ENCODE peak calls at places on chromosomes 3 and 15, in eight cellular contexts. Q is endothelial cell, M is adrenal gland, K is HepG2, S is amniotic stem cell, R is transverse colon, U is ELR, V is pancreas. N is an unnamed sample.

GRCh38 chr3:192772495-192772894 is 45.2 kb upstream of the FGF12 start:
- DNase-seq in K (peak; percentile 2), Q (peak; percentile 54), V (no peak), U (peak; percentile 62), R (no peak), M (peak; percentile 38), S (no peak), N (no peak)

GRCh38 chr15:74320358-74321247 is 46.8 kb downstream of the CYP11A1 start:
- DNase-seq in S (no peak), Q (peak; percentile 67), K (peak; percentile 43), U (peak; percentile 73), V (peak; percentile 51), R (peak; percentile 37), M (no peak), N (no peak)

GRCh38 chr3:129228891-129229585 is 20.4 kb upstream of the COPG1 start:
- DNase-seq in M (peak; percentile 42), S (peak; percentile 40), K (peak; percentile 77), V (no peak), U (peak; percentile 95), Q (peak; percentile 39), R (no peak), N (no peak)

GRCh38 chr3:30290479-30290878 is 315.9 kb upstream of the TGFBR2 start:
- DNase-seq in K (no peak), Q (no peak), S (no peak), M (no peak), R (no peak), U (no peak), V (peak; percentile 46), N (no peak)

GRCh38 chr15:31974855-31975421 is 55.4 kb upstream of the CHRNA7 start:
- DNase-seq in K (peak; percentile 25), V (no peak), Q (peak; percentile 73), M (peak; percentile 19), S (no peak), R (peak; percentile 47), U (peak; percentile 45), N (no peak)

GRCh38 chr15:98592136-98592535 is 56.2 kb upstream of the IGF1R start:
- DNase-seq in S (no peak), V (no peak), R (no peak), M (no peak), U (no peak), K (no peak), Q (no peak), N (no peak)

GRCh38 chr3:143507735-143508580 is 340.3 kb downstream of the SLC9A9 start:
- DNase-seq in Q (no peak), K (no peak), R (no peak), V (no peak), S (peak; percentile 36), U (peak; percentile 66), M (no peak), N (no peak)

GRCh38 chr3:4956743-4957142 is 22.5 kb upstream of the BHLHE40 start:
- DNase-seq in S (no peak), U (no peak), M (no peak), K (no peak), V (no peak), R (no peak), Q (no peak), N (no peak)

GRCh38 chr3:129278970-129279906 is 568 bp downstream of the HMCES start:
- DNase-seq in M (peak; percentile 53), R (peak; percentile 47), U (peak; percentile 81), V (peak; percentile 82), S (no peak), K (peak; percentile 67), Q (peak; percentile 56), N (peak; percentile 33)

GRCh38 chr3:136142592-136142991 is 53.5 kb downstream of the MSL2 start:
- DNase-seq in U (peak; percentile 94), V (no peak), Q (no peak), M (no peak), S (peak; percentile 51), R (no peak), K (peak; percentile 43), N (no peak)

GRCh38 chr3:147191795-147192385 is 214.5 kb downstream of the ZIC4 start:
- DNase-seq in V (no peak), R (peak; percentile 7), K (peak; percentile 64), S (peak; percentile 43), U (peak; percentile 82), Q (peak; percentile 72), M (peak; percentile 26), N (no peak)

GRCh38 chr15:90233701-90234518 is at the start of the genes CIB1 and GDPGP1:
- DNase-seq in S (peak; percentile 91), U (peak; percentile 96), R (peak; percentile 99), V (peak; percentile 99), M (peak; percentile 98), Q (peak; percentile 82), K (peak; percentile 88), N (peak; percentile 97)

GRCh38 chr15:39629376-39629775 is 48.5 kb downstream of the THBS1 start:
- DNase-seq in S (no peak), U (peak; percentile 87), M (no peak), V (no peak), K (no peak), R (peak; percentile 71), Q (no peak), N (no peak)

GRCh38 chr3:23671901-23672589 is 133.7 kb upstream of the UBE2E1 start:
- DNase-seq in U (no peak), K (no peak), V (no peak), S (no peak), Q (no peak), R (peak; percentile 79), M (peak; percentile 29), N (no peak)

GRCh38 chr15:71792521-71792920 is 17.8 kb upstream of the NR2E3 start:
- DNase-seq in K (no peak), M (no peak), Q (no peak), S (no peak), V (no peak), U (peak; percentile 89), R (no peak), N (no peak)

GRCh38 chr15:62847900-62848489 is 194.6 kb upstream of the TPM1 start:
- DNase-seq in V (no peak), R (peak; percentile 83), Q (peak; percentile 51), K (peak; percentile 44), U (peak; percentile 75), S (no peak), M (peak; percentile 75), N (peak; percentile 42)

GRCh38 chr3:126053949-126054569 is 29.9 kb downstream of the SLC41A3 start:
- DNase-seq in U (no peak), R (no peak), V (no peak), M (no peak), K (no peak), S (no peak), Q (no peak), N (no peak)

GRCh38 chr3:138046955-138047354 is 37.0 kb downstream of the CLDN18 start:
- DNase-seq in K (no peak), U (peak; percentile 6), M (no peak), S (no peak), R (no peak), Q (no peak), V (no peak), N (no peak)

GRCh38 chr3:158420654-158421396 is 150.2 kb upstream of the MLF1 start:
- DNase-seq in V (no peak), R (no peak), U (peak; percentile 67), Q (no peak), K (no peak), M (no peak), S (no peak), N (no peak)

GRCh38 chr3:10680796-10681195 is 135.2 kb upstream of the SLC6A11 start:
- DNase-seq in S (no peak), Q (no peak), M (no peak), U (no peak), V (no peak), R (no peak), K (no peak), N (no peak)

GRCh38 chr15:39908186-39908585 is 11.9 kb downstream of the GPR176 start:
- DNase-seq in M (no peak), S (peak; percentile 74), R (no peak), Q (no peak), V (no peak), U (peak; percentile 90), K (no peak), N (no peak)

GRCh38 chr3:139197251-139197650 is 146.6 kb upstream of the MRPS22 start:
- DNase-seq in Q (no peak), V (no peak), R (no peak), S (no peak), U (no peak), K (no peak), M (no peak), N (no peak)

N was measured in lung.